ENCODE peak calls at places on chromosomes 12 and 14, in eight cellular contexts. One of them, this sample, is unnamed.

GRCh38 chr14:75933712-75934296 is 48.0 kb downstream of the TGFB3 start:
- DNase-seq in stimulated activated CD8-positive, alpha-beta memory T cell treated with anti-CD3 and anti-CD28 coated beads, Interleukin-2, amount 100 ng/mL, for 1 hour: no peak
- DNase-seq in GM12892: no peak
- DNase-seq in fibroblast of gingiva: no peak
- DNase-seq in HS-27A: no peak
- DNase-seq in naive thymus-derived CD8-positive, alpha-beta T cell: no peak
- DNase-seq in NCI-H1417: no peak
- DNase-seq in MCF 10A: no peak
- DNase-seq in this sample: no peak

GRCh38 chr12:19915392-19916192 is 452.7 kb upstream of the PDE3A start:
- DNase-seq in GM12892: no peak
- DNase-seq in naive thymus-derived CD8-positive, alpha-beta T cell: no peak
- DNase-seq in MCF 10A: peak
- DNase-seq in HS-27A: peak
- DNase-seq in stimulated activated CD8-positive, alpha-beta memory T cell treated with anti-CD3 and anti-CD28 coated beads, Interleukin-2, amount 100 ng/mL, for 1 hour: no peak
- DNase-seq in fibroblast of gingiva: peak
- DNase-seq in NCI-H1417: peak
- DNase-seq in this sample: no peak

GRCh38 chr14:73240816-73241480 is 3.6 kb downstream of the PAPLN start:
- DNase-seq in stimulated activated CD8-positive, alpha-beta memory T cell treated with anti-CD3 and anti-CD28 coated beads, Interleukin-2, amount 100 ng/mL, for 1 hour: no peak
- DNase-seq in GM12892: peak
- DNase-seq in fibroblast of gingiva: no peak
- DNase-seq in MCF 10A: no peak
- DNase-seq in NCI-H1417: no peak
- DNase-seq in naive thymus-derived CD8-positive, alpha-beta T cell: no peak
- DNase-seq in HS-27A: no peak
- DNase-seq in this sample: no peak

GRCh38 chr14:103546651-103547454 is 15.6 kb downstream of the BAG5 start:
- DNase-seq in GM12892: peak
- DNase-seq in stimulated activated CD8-positive, alpha-beta memory T cell treated with anti-CD3 and anti-CD28 coated beads, Interleukin-2, amount 100 ng/mL, for 1 hour: peak
- DNase-seq in naive thymus-derived CD8-positive, alpha-beta T cell: peak
- DNase-seq in NCI-H1417: peak
- DNase-seq in fibroblast of gingiva: no peak
- DNase-seq in HS-27A: no peak
- DNase-seq in MCF 10A: peak
- DNase-seq in this sample: peak

GRCh38 chr12:49301759-49302158 is 6.8 kb downstream of the PRPH start:
- DNase-seq in stimulated activated CD8-positive, alpha-beta memory T cell treated with anti-CD3 and anti-CD28 coated beads, Interleukin-2, amount 100 ng/mL, for 1 hour: no peak
- DNase-seq in MCF 10A: no peak
- DNase-seq in fibroblast of gingiva: no peak
- DNase-seq in NCI-H1417: no peak
- DNase-seq in HS-27A: no peak
- DNase-seq in GM12892: no peak
- DNase-seq in naive thymus-derived CD8-positive, alpha-beta T cell: no peak
- DNase-seq in this sample: no peak

GRCh38 chr14:69683971-69684370 is 72.6 kb downstream of the SUSD6 start:
- DNase-seq in HS-27A: no peak
- DNase-seq in NCI-H1417: no peak
- DNase-seq in naive thymus-derived CD8-positive, alpha-beta T cell: no peak
- DNase-seq in MCF 10A: no peak
- DNase-seq in GM12892: no peak
- DNase-seq in stimulated activated CD8-positive, alpha-beta memory T cell treated with anti-CD3 and anti-CD28 coated beads, Interleukin-2, amount 100 ng/mL, for 1 hour: no peak
- DNase-seq in fibroblast of gingiva: no peak
- DNase-seq in this sample: no peak

GRCh38 chr12:63965936-63966602 is 121.6 kb downstream of the SRGAP1 start:
- DNase-seq in GM12892: no peak
- DNase-seq in naive thymus-derived CD8-positive, alpha-beta T cell: no peak
- DNase-seq in HS-27A: peak
- DNase-seq in fibroblast of gingiva: peak
- DNase-seq in stimulated activated CD8-positive, alpha-beta memory T cell treated with anti-CD3 and anti-CD28 coated beads, Interleukin-2, amount 100 ng/mL, for 1 hour: no peak
- DNase-seq in NCI-H1417: no peak
- DNase-seq in MCF 10A: no peak
- DNase-seq in this sample: no peak

GRCh38 chr12:50166776-50167025 is 468 bp downstream of the CERS5 start:
- DNase-seq in HS-27A: no peak
- DNase-seq in naive thymus-derived CD8-positive, alpha-beta T cell: no peak
- DNase-seq in NCI-H1417: no peak
- DNase-seq in GM12892: no peak
- DNase-seq in stimulated activated CD8-positive, alpha-beta memory T cell treated with anti-CD3 and anti-CD28 coated beads, Interleukin-2, amount 100 ng/mL, for 1 hour: peak
- DNase-seq in fibroblast of gingiva: no peak
- DNase-seq in MCF 10A: peak
- DNase-seq in this sample: no peak

GRCh38 chr14:71163842-71164500 is 256.7 kb downstream of the PCNX1 start:
- DNase-seq in stimulated activated CD8-positive, alpha-beta memory T cell treated with anti-CD3 and anti-CD28 coated beads, Interleukin-2, amount 100 ng/mL, for 1 hour: no peak
- DNase-seq in HS-27A: no peak
- DNase-seq in MCF 10A: no peak
- DNase-seq in fibroblast of gingiva: no peak
- DNase-seq in naive thymus-derived CD8-positive, alpha-beta T cell: no peak
- DNase-seq in NCI-H1417: no peak
- DNase-seq in GM12892: no peak
- DNase-seq in this sample: no peak

This sample was measured in NCI-H2227 treated with DMSO at 0.1 percent for 48 hours.